ENCODE peak calls at places on chromosomes 6 and 20, in nine cellular contexts. One of them, this sample, is unnamed.

GRCh38 chr6:22785036-22785435 is 215.7 kb downstream of the HDGFL1 start:
- DNase-seq in HCT116: no peak
- DNase-seq in OCI-LY7: no peak
- DNase-seq in CD8-positive, alpha-beta T cell: no peak
- DNase-seq in cardiac muscle cell: peak
- DNase-seq in H9: no peak
- DNase-seq in brain microvascular endothelial cell: no peak
- DNase-seq in body of pancreas: no peak
- DNase-seq in PC-9: no peak
- DNase-seq in this sample: no peak

GRCh38 chr6:12008366-12009179 is 3.5 kb upstream of the HIVEP1 start:
- DNase-seq in body of pancreas: peak
- DNase-seq in CD8-positive, alpha-beta T cell: peak
- DNase-seq in cardiac muscle cell: peak
- DNase-seq in H9: peak
- DNase-seq in HCT116: peak
- DNase-seq in OCI-LY7: peak
- DNase-seq in PC-9: peak
- DNase-seq in brain microvascular endothelial cell: peak
- DNase-seq in this sample: peak

GRCh38 chr20:6583134-6583738 is 184.2 kb upstream of the BMP2 start:
- DNase-seq in H9: peak
- DNase-seq in PC-9: peak
- DNase-seq in OCI-LY7: peak
- DNase-seq in HCT116: no peak
- DNase-seq in CD8-positive, alpha-beta T cell: no peak
- DNase-seq in body of pancreas: peak
- DNase-seq in brain microvascular endothelial cell: peak
- DNase-seq in cardiac muscle cell: peak
- DNase-seq in this sample: no peak

GRCh38 chr20:9609892-9610502 is 95.6 kb downstream of the LAMP5 start:
- DNase-seq in brain microvascular endothelial cell: peak
- DNase-seq in H9: peak
- DNase-seq in body of pancreas: peak
- DNase-seq in CD8-positive, alpha-beta T cell: no peak
- DNase-seq in OCI-LY7: peak
- DNase-seq in HCT116: peak
- DNase-seq in cardiac muscle cell: peak
- DNase-seq in PC-9: no peak
- DNase-seq in this sample: no peak

GRCh38 chr20:24951536-24952047 is 2.5 kb downstream of the CST7 start:
- DNase-seq in brain microvascular endothelial cell: no peak
- DNase-seq in body of pancreas: no peak
- DNase-seq in cardiac muscle cell: no peak
- DNase-seq in H9: peak
- DNase-seq in CD8-positive, alpha-beta T cell: no peak
- DNase-seq in HCT116: no peak
- DNase-seq in PC-9: no peak
- DNase-seq in OCI-LY7: no peak
- DNase-seq in this sample: peak

GRCh38 chr6:120411394-120411793 is 922.9 kb downstream of the TBC1D32 start:
- DNase-seq in HCT116: no peak
- DNase-seq in CD8-positive, alpha-beta T cell: no peak
- DNase-seq in cardiac muscle cell: no peak
- DNase-seq in PC-9: no peak
- DNase-seq in H9: no peak
- DNase-seq in OCI-LY7: no peak
- DNase-seq in brain microvascular endothelial cell: no peak
- DNase-seq in body of pancreas: no peak
- DNase-seq in this sample: no peak

GRCh38 chr20:25608774-25609173 is 15.0 kb downstream of the NANP start:
- DNase-seq in PC-9: no peak
- DNase-seq in body of pancreas: no peak
- DNase-seq in OCI-LY7: no peak
- DNase-seq in cardiac muscle cell: no peak
- DNase-seq in CD8-positive, alpha-beta T cell: no peak
- DNase-seq in H9: no peak
- DNase-seq in HCT116: no peak
- DNase-seq in brain microvascular endothelial cell: peak
- DNase-seq in this sample: no peak

GRCh38 chr20:12047838-12048432 is 130.2 kb downstream of the BTBD3 start:
- DNase-seq in H9: no peak
- DNase-seq in PC-9: no peak
- DNase-seq in body of pancreas: no peak
- DNase-seq in HCT116: no peak
- DNase-seq in CD8-positive, alpha-beta T cell: no peak
- DNase-seq in OCI-LY7: no peak
- DNase-seq in cardiac muscle cell: peak
- DNase-seq in brain microvascular endothelial cell: peak
- DNase-seq in this sample: no peak

GRCh38 chr6:149320745-149321240 is 3.3 kb downstream of the TAB2 start:
- DNase-seq in CD8-positive, alpha-beta T cell: no peak
- DNase-seq in cardiac muscle cell: peak
- DNase-seq in brain microvascular endothelial cell: no peak
- DNase-seq in HCT116: no peak
- DNase-seq in PC-9: no peak
- DNase-seq in body of pancreas: no peak
- DNase-seq in OCI-LY7: no peak
- DNase-seq in H9: no peak
- DNase-seq in this sample: no peak

DNA sequence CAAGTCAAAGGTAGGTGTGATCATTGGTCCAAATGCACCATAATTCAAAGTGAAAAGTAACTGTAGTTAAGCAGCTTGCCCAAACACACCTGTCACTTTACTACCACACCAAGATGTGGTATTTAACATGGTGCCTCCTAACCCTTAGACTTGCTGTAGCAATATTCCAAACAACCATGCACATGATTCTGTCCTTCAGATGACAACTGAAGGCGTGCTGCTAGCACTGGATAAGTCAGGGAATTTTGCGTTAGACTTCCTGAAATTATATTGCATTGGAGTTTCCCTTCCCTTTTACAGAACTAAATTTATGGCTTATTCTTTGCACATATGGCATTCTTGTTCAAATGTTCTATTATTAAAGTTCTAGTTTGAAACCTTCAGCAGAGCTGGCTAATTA is 106.2 kb downstream of the ARHGAP18 start:
- DNase-seq in body of pancreas: no peak
- DNase-seq in cardiac muscle cell: no peak
- DNase-seq in H9: no peak
- DNase-seq in brain microvascular endothelial cell: no peak
- DNase-seq in OCI-LY7: no peak
- DNase-seq in HCT116: no peak
- DNase-seq in CD8-positive, alpha-beta T cell: no peak
- DNase-seq in PC-9: no peak
- DNase-seq in this sample: no peak
- TF ChIP-seq CTCF in body of pancreas: no peak
- TF ChIP-seq CTCF in cardiac muscle cell: no peak
- TF ChIP-seq CTCF in H9: no peak
- TF ChIP-seq CTCF in brain microvascular endothelial cell: no peak
- TF ChIP-seq CTCF in OCI-LY7: no peak
- TF ChIP-seq CTCF in HCT116: no peak
- TF ChIP-seq CTCF in CD8-positive, alpha-beta T cell: no peak
- TF ChIP-seq CTCF in PC-9: no peak
- TF ChIP-seq CTCF in this sample: no peak

DNA sequence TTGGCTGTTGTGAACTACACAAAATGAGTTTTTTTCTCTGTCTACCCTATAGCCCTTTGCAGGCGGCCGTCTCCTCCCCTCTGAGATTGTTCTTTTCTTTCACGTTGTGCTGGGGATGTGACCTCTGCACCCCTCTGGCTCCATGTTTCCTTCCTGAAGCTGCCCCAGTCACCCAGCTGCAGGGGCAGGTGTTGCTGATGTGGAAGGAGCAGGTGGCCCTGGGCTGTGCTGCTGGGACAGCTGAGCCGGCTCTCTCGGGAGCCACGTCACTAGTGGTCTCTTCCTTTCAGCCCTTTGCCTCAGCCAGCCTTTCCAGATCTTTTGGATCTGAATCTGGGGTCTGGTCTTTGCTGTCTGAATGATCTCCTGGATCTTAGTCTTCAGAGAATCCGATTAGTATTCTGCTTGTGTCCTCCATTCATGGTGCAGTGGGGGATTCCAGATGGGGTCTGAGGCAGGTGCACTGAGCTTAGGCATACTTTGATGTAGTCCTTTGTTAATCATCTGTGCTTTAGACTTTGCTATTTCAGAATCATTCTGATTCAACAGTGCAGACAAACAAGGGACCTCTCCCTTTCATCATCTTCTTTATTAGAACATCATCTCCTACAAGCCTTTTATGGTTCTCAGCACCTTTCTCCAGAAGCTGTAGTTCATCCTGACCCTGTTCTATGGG is 31.4 kb downstream of the TMEM181 start:
- DNase-seq in brain microvascular endothelial cell: no peak
- DNase-seq in HCT116: no peak
- DNase-seq in CD8-positive, alpha-beta T cell: no peak
- DNase-seq in H9: no peak
- DNase-seq in body of pancreas: no peak
- DNase-seq in PC-9: no peak
- DNase-seq in cardiac muscle cell: no peak
- DNase-seq in OCI-LY7: no peak
- DNase-seq in this sample: no peak
- H3K27ac ChIP-seq in brain microvascular endothelial cell: no peak
- H3K27ac ChIP-seq in HCT116: no peak
- H3K27ac ChIP-seq in CD8-positive, alpha-beta T cell: no peak
- H3K27ac ChIP-seq in H9: no peak
- H3K27ac ChIP-seq in body of pancreas: no peak
- H3K27ac ChIP-seq in PC-9: no peak
- H3K27ac ChIP-seq in cardiac muscle cell: no peak
- H3K27ac ChIP-seq in OCI-LY7: no peak
- H3K27ac ChIP-seq in this sample: no peak

DNA sequence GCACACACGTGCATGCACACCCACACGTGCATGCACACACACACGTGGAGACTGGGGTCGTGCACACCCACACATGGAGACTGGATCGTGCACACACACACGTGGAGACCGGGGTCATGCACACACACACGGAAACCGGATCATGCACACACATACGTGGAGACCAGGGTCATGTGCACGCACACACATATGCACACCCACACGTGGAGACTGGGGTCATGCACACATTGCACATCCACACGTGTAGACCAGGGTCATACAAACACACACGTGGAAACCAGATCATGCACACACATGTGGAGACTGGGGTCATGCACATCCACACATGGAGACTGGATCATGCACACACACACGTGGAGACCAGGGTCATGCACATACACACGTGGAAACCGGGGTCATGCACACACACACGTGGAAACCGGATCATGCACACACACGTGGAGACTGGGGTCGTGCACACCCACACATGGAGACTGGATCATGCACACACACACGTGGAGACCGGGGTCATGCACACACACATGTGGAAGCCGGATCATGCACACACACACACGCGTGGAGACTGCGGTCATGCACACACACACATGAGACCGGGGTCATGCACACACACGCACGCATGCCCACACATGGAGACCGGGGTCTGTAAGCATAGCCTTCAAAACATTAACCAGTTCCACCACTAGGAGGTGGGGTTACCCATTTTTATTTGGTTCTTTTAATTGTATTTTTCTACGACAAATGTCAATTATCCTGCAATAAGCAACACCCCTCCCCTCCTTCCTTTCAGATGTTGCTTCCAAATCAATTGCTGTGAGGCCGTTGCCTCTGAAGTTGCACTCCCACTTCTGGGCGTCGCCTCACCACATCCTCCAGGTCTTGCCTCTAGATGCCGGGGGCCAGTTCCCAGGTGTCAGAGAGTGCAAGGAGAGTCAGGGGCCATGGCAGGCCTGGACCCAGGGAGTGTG is 95.8 kb downstream of the TMEM242 start:
- DNase-seq in HCT116: no peak
- DNase-seq in body of pancreas: no peak
- DNase-seq in CD8-positive, alpha-beta T cell: no peak
- DNase-seq in H9: no peak
- DNase-seq in brain microvascular endothelial cell: peak
- DNase-seq in cardiac muscle cell: no peak
- DNase-seq in OCI-LY7: peak
- DNase-seq in PC-9: no peak
- DNase-seq in this sample: no peak
- TF ChIP-seq CTCF in HCT116: peak
- TF ChIP-seq CTCF in body of pancreas: peak
- TF ChIP-seq CTCF in CD8-positive, alpha-beta T cell: no peak
- TF ChIP-seq CTCF in H9: peak
- TF ChIP-seq CTCF in brain microvascular endothelial cell: peak
- TF ChIP-seq CTCF in cardiac muscle cell: peak
- TF ChIP-seq CTCF in OCI-LY7: peak
- TF ChIP-seq CTCF in PC-9: peak
- TF ChIP-seq CTCF in this sample: no peak

GRCh38 chr6:151677427-151677826 is 130.1 kb upstream of the ESR1 start:
- DNase-seq in cardiac muscle cell: no peak
- DNase-seq in OCI-LY7: no peak
- DNase-seq in H9: no peak
- DNase-seq in CD8-positive, alpha-beta T cell: no peak
- DNase-seq in brain microvascular endothelial cell: no peak
- DNase-seq in PC-9: no peak
- DNase-seq in HCT116: no peak
- DNase-seq in body of pancreas: no peak
- DNase-seq in this sample: no peak

GRCh38 chr6:151674578-151674977 is 132.9 kb upstream of the ESR1 start:
- DNase-seq in brain microvascular endothelial cell: no peak
- DNase-seq in body of pancreas: no peak
- DNase-seq in cardiac muscle cell: no peak
- DNase-seq in H9: no peak
- DNase-seq in CD8-positive, alpha-beta T cell: no peak
- DNase-seq in PC-9: no peak
- DNase-seq in OCI-LY7: no peak
- DNase-seq in HCT116: no peak
- DNase-seq in this sample: no peak

GRCh38 chr6:151675746-151676459 is 131.6 kb upstream of the ESR1 start:
- DNase-seq in H9: peak
- DNase-seq in cardiac muscle cell: peak
- DNase-seq in body of pancreas: peak
- DNase-seq in OCI-LY7: peak
- DNase-seq in PC-9: peak
- DNase-seq in brain microvascular endothelial cell: no peak
- DNase-seq in CD8-positive, alpha-beta T cell: peak
- DNase-seq in HCT116: peak
- DNase-seq in this sample: no peak

GRCh38 chr6:151679081-151679480 is 128.4 kb upstream of the ESR1 start:
- DNase-seq in HCT116: no peak
- DNase-seq in CD8-positive, alpha-beta T cell: no peak
- DNase-seq in H9: no peak
- DNase-seq in brain microvascular endothelial cell: peak
- DNase-seq in OCI-LY7: no peak
- DNase-seq in body of pancreas: peak
- DNase-seq in PC-9: no peak
- DNase-seq in cardiac muscle cell: peak
- DNase-seq in this sample: no peak

DNA sequence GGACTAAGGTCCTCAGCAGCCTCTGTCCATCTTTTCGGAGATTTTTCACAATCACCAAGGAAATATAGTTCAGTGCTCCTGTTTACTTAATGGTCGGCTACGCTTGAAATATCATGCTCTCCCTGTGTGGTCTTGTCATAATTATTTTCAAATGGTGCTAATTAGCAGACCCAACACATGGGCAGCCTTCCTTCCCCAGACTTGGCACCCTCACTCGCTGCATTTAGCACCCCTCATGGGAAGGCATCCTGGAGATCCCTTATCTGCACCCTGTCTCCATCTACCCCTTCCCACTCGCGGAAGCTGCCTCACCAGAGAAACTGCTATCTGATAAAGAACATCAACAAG is 131.0 kb upstream of the ESR1 start:
- DNase-seq in PC-9: no peak
- DNase-seq in CD8-positive, alpha-beta T cell: no peak
- DNase-seq in HCT116: no peak
- DNase-seq in cardiac muscle cell: no peak
- DNase-seq in H9: no peak
- DNase-seq in body of pancreas: no peak
- DNase-seq in OCI-LY7: no peak
- DNase-seq in brain microvascular endothelial cell: no peak
- DNase-seq in this sample: no peak
- H3K27ac ChIP-seq in PC-9: no peak
- H3K27ac ChIP-seq in CD8-positive, alpha-beta T cell: no peak
- H3K27ac ChIP-seq in HCT116: no peak
- H3K27ac ChIP-seq in cardiac muscle cell: no peak
- H3K27ac ChIP-seq in H9: no peak
- H3K27ac ChIP-seq in body of pancreas: no peak
- H3K27ac ChIP-seq in OCI-LY7: no peak
- H3K27ac ChIP-seq in brain microvascular endothelial cell: no peak
- H3K27ac ChIP-seq in this sample: no peak